ENCODE peak calls at places on chromosome 13, in six cellular contexts. B, J, G, Z, A and H are unnamed samples.

GRCh38 chr13:25170554-25171107 is 1.5 kb downstream of the AMER2 start:
- DNase-seq in B (no peak), J (no peak), G (peak; percentile 16), Z (peak; percentile 75), A (peak; percentile 67), H (peak; percentile 22)

GRCh38 chr13:48508001-48508400 is 24.9 kb downstream of the RCBTB2 start:
- DNase-seq in B (no peak), J (no peak), G (no peak), Z (no peak), A (no peak), H (no peak)

GRCh38 chr13:43516401-43516826 is 270.4 kb downstream of the ENOX1 start:
- DNase-seq in B (no peak), J (peak; percentile 38), G (no peak), Z (no peak), A (no peak), H (no peak)

GRCh38 chr13:65468628-65469027 is 1761.5 kb downstream of the PCDH9 start:
- DNase-seq in B (no peak), J (no peak), G (no peak), Z (no peak), A (no peak), H (no peak)

GRCh38 chr13:110769097-110769496 is 55.6 kb downstream of the ING1 start:
- DNase-seq in B (no peak), J (no peak), G (no peak), Z (no peak), A (no peak), H (no peak)

GRCh38 chr13:46126074-46126473 is 21.2 kb upstream of the CPB2 start:
- DNase-seq in B (no peak), J (no peak), G (no peak), Z (no peak), A (no peak), H (no peak)

GRCh38 chr13:27926644-27927434 is 7.0 kb downstream of the PDX1 start:
- DNase-seq in B (no peak), J (no peak), G (no peak), Z (peak; percentile 60), A (peak; percentile 49), H (no peak)

GRCh38 chr13:95191821-95192220 is 109.4 kb downstream of the ABCC4 start:
- DNase-seq in B (peak; percentile 66), J (peak; percentile 80), G (peak; percentile 38), Z (peak; percentile 88), A (peak; percentile 89), H (peak; percentile 55)

GRCh38 chr13:112182251-112182650 is 115.3 kb downstream of the SOX1 start:
- DNase-seq in B (no peak), J (no peak), G (no peak), Z (peak; percentile 61), A (no peak), H (no peak)

GRCh38 chr13:98377635-98378378 is 199.1 kb downstream of the STK24 start:
- DNase-seq in B (no peak), J (no peak), G (no peak), Z (no peak), A (no peak), H (no peak)